ENCODE peak calls at places on chromosomes 11 and 22, in six cellular contexts. I is fibroblast of the aortic adventitia; E is stimulated activated CD8-positive, alpha-beta memory T cell treated with anti-CD3 and anti-CD28 coated beads, Interleukin-15, amount 100 ng/mL, for 4 hours; Y is KBM-7; M is NCI-H1436; Z is activated naive CD4-positive, alpha-beta T cell treated with anti-CD3 and anti-CD28 coated beads, Interleukin-2, amount 10 ng/mL, durations not matched to agents 7 days and 5 days. U is an unnamed sample.

GRCh38 chr11:106152824-106153223 is 75.4 kb downstream of the AASDHPPT start:
- DNase-seq in Z (no peak), M (no peak), E (no peak), Y (no peak), I (peak; percentile 11), U (peak; percentile 3)

GRCh38 chr11:69815973-69816372 is 3.2 kb downstream of the FGF3 start:
- DNase-seq in M (no peak), Z (no peak), I (no peak), Y (no peak), E (no peak), U (no peak)

GRCh38 chr11:129853508-129854228 is 38.0 kb downstream of the TMEM45B start:
- DNase-seq in M (peak; percentile 65), E (no peak), Y (no peak), Z (peak; percentile 90), I (peak; percentile 54), U (peak; percentile 56)

GRCh38 chr11:2208691-2209369 is 37.2 kb upstream of the TH start:
- DNase-seq in Y (no peak), E (no peak), I (no peak), Z (peak; percentile 6), M (no peak), U (no peak)

GRCh38 chr11:8959546-8960166 is 4.6 kb downstream of the TMEM9B start:
- DNase-seq in I (peak; percentile 94), Y (peak; percentile 75), M (no peak), E (no peak), Z (peak; percentile 30), U (peak; percentile 80)

GRCh38 chr22:25747245-25747944 is 5.4 kb downstream of the MYO18B start:
- DNase-seq in E (no peak), I (peak; percentile 97), M (no peak), Y (no peak), Z (no peak), U (peak; percentile 97)

GRCh38 chr22:50641696-50642607 is 14.0 kb upstream of the ARSA start:
- DNase-seq in M (no peak), E (no peak), I (no peak), Y (no peak), Z (no peak), U (peak; percentile 86)

GRCh38 chr11:22734628-22735345 is 68.4 kb downstream of the GAS2 start:
- DNase-seq in E (no peak), M (no peak), Y (no peak), Z (no peak), I (peak; percentile 4), U (no peak)

GRCh38 chr11:46668480-46669085 is 31.8 kb downstream of the ARHGAP1 start:
- DNase-seq in M (no peak), E (no peak), Z (no peak), Y (no peak), I (no peak), U (no peak)

GRCh38 chr11:11909727-11910126 is 68.0 kb downstream of the USP47 start:
- DNase-seq in M (no peak), E (no peak), I (peak; percentile 66), Y (no peak), Z (no peak), U (peak; percentile 65)